ENCODE peak calls at places on chromosomes 11 and 22, in seven cellular contexts. R is pancreas, L is AG09309, A is hippocampal formation, H is upper lobe of right lung, Y is BJ, D is fibroblast of pulmonary artery. K is an unnamed sample.

GRCh38 chr11:79119491-79120284 is 321.1 kb downstream of the TENM4 start:
- DNase-seq in R (no peak), L (no peak), A (peak), H (no peak), Y (no peak), D (no peak), K (no peak)

GRCh38 chr22:19759459-19759993 is 1.1 kb upstream of the TBX1 start:
- DNase-seq in R (no peak), L (no peak), A (no peak), H (no peak), Y (no peak), D (no peak), K (no peak)

GRCh38 chr11:125091247-125091876 is 20.1 kb downstream of the TMEM218 start:
- DNase-seq in R (no peak), L (peak), A (no peak), H (peak), Y (no peak), D (peak), K (peak)

GRCh38 chr11:35165416-35166368 is 26.7 kb downstream of the CD44 start:
- DNase-seq in R (no peak), L (peak), A (no peak), H (no peak), Y (no peak), D (peak), K (peak)

GRCh38 chr22:46577361-46578249 is 40.2 kb upstream of the CELSR1 start:
- DNase-seq in R (peak), L (no peak), A (no peak), H (peak), Y (no peak), D (no peak), K (peak)

GRCh38 chr11:68469122-68469521 is 8.6 kb downstream of the PPP6R3 start:
- DNase-seq in R (no peak), L (no peak), A (no peak), H (no peak), Y (no peak), D (peak), K (no peak)

GRCh38 chr11:17753153-17753552 is 18.6 kb downstream of the KCNC1 start:
- DNase-seq in R (peak), L (no peak), A (no peak), H (peak), Y (no peak), D (no peak), K (no peak)

GRCh38 chr22:39299829-39300178 is 19.6 kb downstream of the RPL3 start:
- DNase-seq in R (no peak), L (no peak), A (no peak), H (no peak), Y (no peak), D (no peak), K (no peak)

GRCh38 chr11:106231591-106231990 is 154.1 kb downstream of the AASDHPPT start:
- DNase-seq in R (no peak), L (peak), A (no peak), H (no peak), Y (peak), D (peak), K (peak)

GRCh38 chr11:85953491-85954143 is 98.4 kb downstream of the CCDC83 start:
- DNase-seq in R (no peak), L (peak), A (no peak), H (no peak), Y (no peak), D (peak), K (no peak)

GRCh38 chr22:49853981-49854791 is 542 bp downstream of the ZBED4 start:
- DNase-seq in R (peak), L (no peak), A (no peak), H (peak), Y (no peak), D (peak), K (peak)

GRCh38 chr22:33919591-33920501 is at the start of gene LARGE1:
- DNase-seq in R (peak), L (no peak), A (no peak), H (peak), Y (no peak), D (peak), K (peak)

GRCh38 chr11:96119211-96119610 is 195.3 kb upstream of the MTMR2 start:
- DNase-seq in R (no peak), L (no peak), A (no peak), H (no peak), Y (no peak), D (no peak), K (no peak)

K was measured in AG08395.